ENCODE peak calls at places on chromosomes 13 and 19, in nine cellular contexts. One of them, this sample, is unnamed.
A peak's percentile ranks its signal among the peaks of the same experiment; 100 is the strongest.

GRCh38 chr13:106242554-106242953 is 292.9 kb downstream of the EFNB2 start:
- DNase-seq in ascending aorta: no peak
- DNase-seq in HS-5: no peak
- DNase-seq in effector CD4-positive, alpha-beta T cell: no peak
- DNase-seq in heart right ventricle: no peak
- DNase-seq in HAP-1: no peak
- DNase-seq in WTC11: no peak
- DNase-seq in GM13976: no peak
- DNase-seq in fibroblast of lung: no peak
- DNase-seq in this sample: no peak

GRCh38 chr13:40609972-40610726 is 56.3 kb downstream of the FOXO1 start:
- DNase-seq in effector CD4-positive, alpha-beta T cell: no peak
- DNase-seq in ascending aorta: no peak
- DNase-seq in WTC11: no peak
- DNase-seq in heart right ventricle: no peak
- DNase-seq in GM13976: no peak
- DNase-seq in HS-5: no peak
- DNase-seq in fibroblast of lung: no peak
- DNase-seq in HAP-1: no peak
- DNase-seq in this sample: no peak

GRCh38 chr13:41652735-41653361 is 195.5 kb downstream of the RGCC start:
- DNase-seq in ascending aorta: no peak
- DNase-seq in HS-5: no peak
- DNase-seq in GM13976: peak; percentile 51
- DNase-seq in heart right ventricle: peak; percentile 42
- DNase-seq in fibroblast of lung: peak; percentile 84
- DNase-seq in effector CD4-positive, alpha-beta T cell: peak; percentile 33
- DNase-seq in WTC11: no peak
- DNase-seq in HAP-1: peak; percentile 46
- DNase-seq in this sample: no peak

GRCh38 chr13:29522044-29522685 is 73.3 kb downstream of the SLC7A1 start:
- DNase-seq in WTC11: no peak
- DNase-seq in fibroblast of lung: peak; percentile 82
- DNase-seq in GM13976: no peak
- DNase-seq in effector CD4-positive, alpha-beta T cell: no peak
- DNase-seq in heart right ventricle: no peak
- DNase-seq in HAP-1: no peak
- DNase-seq in ascending aorta: peak; percentile 89
- DNase-seq in HS-5: peak; percentile 86
- DNase-seq in this sample: no peak

GRCh38 chr13:28451482-28452217 is 43.3 kb downstream of the FLT1 start:
- DNase-seq in HAP-1: no peak
- DNase-seq in HS-5: no peak
- DNase-seq in WTC11: peak; percentile 66
- DNase-seq in fibroblast of lung: peak; percentile 29
- DNase-seq in ascending aorta: no peak
- DNase-seq in heart right ventricle: no peak
- DNase-seq in GM13976: no peak
- DNase-seq in effector CD4-positive, alpha-beta T cell: no peak
- DNase-seq in this sample: no peak

GRCh38 chr13:109205315-109205714 is 575.9 kb downstream of the MYO16 start:
- DNase-seq in HAP-1: no peak
- DNase-seq in HS-5: no peak
- DNase-seq in ascending aorta: no peak
- DNase-seq in heart right ventricle: no peak
- DNase-seq in fibroblast of lung: no peak
- DNase-seq in WTC11: no peak
- DNase-seq in effector CD4-positive, alpha-beta T cell: no peak
- DNase-seq in GM13976: no peak
- DNase-seq in this sample: no peak

GRCh38 chr13:110329798-110330461 is 22.8 kb downstream of the COL4A2 start:
- DNase-seq in WTC11: no peak
- DNase-seq in heart right ventricle: no peak
- DNase-seq in HS-5: no peak
- DNase-seq in ascending aorta: peak; percentile 70
- DNase-seq in effector CD4-positive, alpha-beta T cell: no peak
- DNase-seq in fibroblast of lung: peak; percentile 80
- DNase-seq in GM13976: no peak
- DNase-seq in HAP-1: no peak
- DNase-seq in this sample: no peak

GRCh38 chr19:17424743-17425365 is 5.0 kb downstream of the MVB12A start:
- DNase-seq in effector CD4-positive, alpha-beta T cell: no peak
- DNase-seq in ascending aorta: no peak
- DNase-seq in GM13976: peak; percentile 78
- DNase-seq in WTC11: peak; percentile 92
- DNase-seq in heart right ventricle: no peak
- DNase-seq in fibroblast of lung: no peak
- DNase-seq in HAP-1: peak; percentile 91
- DNase-seq in HS-5: no peak
- DNase-seq in this sample: peak; percentile 28

GRCh38 chr19:1907563-1908363 is 2.6 kb downstream of the ADAT3 start:
- DNase-seq in effector CD4-positive, alpha-beta T cell: no peak
- DNase-seq in GM13976: no peak
- DNase-seq in WTC11: no peak
- DNase-seq in HAP-1: no peak
- DNase-seq in heart right ventricle: no peak
- DNase-seq in fibroblast of lung: no peak
- DNase-seq in HS-5: no peak
- DNase-seq in ascending aorta: no peak
- DNase-seq in this sample: no peak

GRCh38 chr13:100808330-100808729 is 133.7 kb upstream of the TMTC4 start:
- DNase-seq in HAP-1: peak; percentile 78
- DNase-seq in heart right ventricle: no peak
- DNase-seq in effector CD4-positive, alpha-beta T cell: no peak
- DNase-seq in ascending aorta: no peak
- DNase-seq in GM13976: no peak
- DNase-seq in fibroblast of lung: no peak
- DNase-seq in WTC11: no peak
- DNase-seq in HS-5: no peak
- DNase-seq in this sample: no peak

GRCh38 chr13:110132178-110132975 is 174.6 kb downstream of the COL4A1 start:
- DNase-seq in GM13976: no peak
- DNase-seq in heart right ventricle: no peak
- DNase-seq in ascending aorta: no peak
- DNase-seq in HAP-1: no peak
- DNase-seq in HS-5: no peak
- DNase-seq in WTC11: no peak
- DNase-seq in fibroblast of lung: no peak
- DNase-seq in effector CD4-positive, alpha-beta T cell: no peak
- DNase-seq in this sample: no peak

GRCh38 chr19:7925171-7925837 is 631 bp downstream of the CTXN1 start:
- DNase-seq in heart right ventricle: peak; percentile 60
- DNase-seq in fibroblast of lung: peak; percentile 71
- DNase-seq in GM13976: peak; percentile 89
- DNase-seq in ascending aorta: peak; percentile 84
- DNase-seq in HAP-1: peak; percentile 93
- DNase-seq in effector CD4-positive, alpha-beta T cell: peak; percentile 70
- DNase-seq in WTC11: peak; percentile 97
- DNase-seq in HS-5: no peak
- DNase-seq in this sample: peak; percentile 53

GRCh38 chr19:1567116-1567847 is 843 bp downstream of the MEX3D start:
- DNase-seq in WTC11: no peak
- DNase-seq in heart right ventricle: no peak
- DNase-seq in HS-5: no peak
- DNase-seq in effector CD4-positive, alpha-beta T cell: no peak
- DNase-seq in ascending aorta: no peak
- DNase-seq in GM13976: no peak
- DNase-seq in HAP-1: peak; percentile 61
- DNase-seq in fibroblast of lung: no peak
- DNase-seq in this sample: no peak

GRCh38 chr13:102631198-102631597 is 34.4 kb downstream of the TPP2 start:
- DNase-seq in WTC11: no peak
- DNase-seq in effector CD4-positive, alpha-beta T cell: no peak
- DNase-seq in HAP-1: no peak
- DNase-seq in GM13976: no peak
- DNase-seq in HS-5: no peak
- DNase-seq in heart right ventricle: no peak
- DNase-seq in ascending aorta: no peak
- DNase-seq in fibroblast of lung: no peak
- DNase-seq in this sample: no peak

GRCh38 chr19:2207991-2208860 is 27.9 kb downstream of the PLEKHJ1 start:
- DNase-seq in heart right ventricle: peak; percentile 67
- DNase-seq in effector CD4-positive, alpha-beta T cell: no peak
- DNase-seq in WTC11: peak; percentile 68
- DNase-seq in fibroblast of lung: peak; percentile 61
- DNase-seq in HS-5: peak; percentile 18
- DNase-seq in ascending aorta: no peak
- DNase-seq in GM13976: peak; percentile 78
- DNase-seq in HAP-1: peak; percentile 50
- DNase-seq in this sample: no peak

GRCh38 chr13:38376551-38376950 is 26.9 kb downstream of the UFM1 start:
- DNase-seq in HS-5: no peak
- DNase-seq in WTC11: no peak
- DNase-seq in ascending aorta: no peak
- DNase-seq in HAP-1: no peak
- DNase-seq in fibroblast of lung: no peak
- DNase-seq in effector CD4-positive, alpha-beta T cell: no peak
- DNase-seq in heart right ventricle: no peak
- DNase-seq in GM13976: no peak
- DNase-seq in this sample: no peak

This sample was measured in NCI-H2029.